ENCODE peak calls at places on chromosomes 7 and 10, in five cellular contexts. B, I, J, N and T are unnamed samples.

GRCh38 chr10:102988404-102989314 is 70.6 kb downstream of the CNNM2 start:
- DNase-seq in B (no peak), I (no peak), J (no peak), N (no peak), T (no peak)

GRCh38 chr10:90587081-90587491 is 270.8 kb downstream of the HTR7 start:
- DNase-seq in B (no peak), I (no peak), J (no peak), N (no peak), T (no peak)

GRCh38 chr7:105769951-105770628 is 106.3 kb downstream of the ATXN7L1 start:
- DNase-seq in B (peak), I (peak), J (no peak), N (no peak), T (no peak)

GRCh38 chr7:151023211-151023610 is 1.1 kb downstream of the ATG9B start:
- DNase-seq in B (no peak), I (no peak), J (no peak), N (no peak), T (no peak)

GRCh38 chr7:16242920-16243319 is 178.4 kb downstream of the CRPPA start:
- DNase-seq in B (no peak), I (no peak), J (no peak), N (no peak), T (no peak)

GRCh38 chr10:77355844-77356243 is 281.8 kb downstream of the KCNMA1 start:
- DNase-seq in B (peak), I (no peak), J (no peak), N (no peak), T (no peak)

GRCh38 chr7:74479066-74479781 is 25.5 kb downstream of the GTF2IRD1 start:
- DNase-seq in B (no peak), I (peak), J (peak), N (peak), T (no peak)

GRCh38 chr10:100089241-100089640 is 7.6 kb upstream of the CPN1 start:
- DNase-seq in B (no peak), I (no peak), J (no peak), N (no peak), T (no peak)

GRCh38 chr7:128210590-128211570 is 30.2 kb upstream of the LEP start:
- DNase-seq in B (no peak), I (peak), J (no peak), N (no peak), T (no peak)

GRCh38 chr7:18361756-18362155 is 133.8 kb upstream of the HDAC9 start:
- DNase-seq in B (no peak), I (no peak), J (peak), N (peak), T (no peak)

GRCh38 chr7:79982151-79982770 is 152.4 kb upstream of the GNAI1 start:
- DNase-seq in B (no peak), I (no peak), J (no peak), N (no peak), T (no peak)
- TF ChIP-seq EP300 in B (no peak), I (no peak), J (no peak), N (no peak), T (no peak)

GRCh38 chr10:60349426-60349825 is 40.2 kb downstream of the ANK3 start:
- DNase-seq in B (no peak), I (no peak), J (no peak), N (no peak), T (no peak)

GRCh38 chr10:60352105-60352504 is 37.6 kb downstream of the ANK3 start:
- DNase-seq in B (no peak), I (no peak), J (no peak), N (no peak), T (no peak)

GRCh38 chr10:60351191-60351853 is 38.4 kb downstream of the ANK3 start:
- DNase-seq in B (no peak), I (no peak), J (no peak), N (no peak), T (no peak)

GRCh38 chr10:60350400-60350799 is 39.3 kb downstream of the ANK3 start:
- DNase-seq in B (no peak), I (no peak), J (no peak), N (no peak), T (no peak)

GRCh38 chr10:60353519-60354258 is 36.0 kb downstream of the ANK3 start:
- DNase-seq in B (no peak), I (no peak), J (no peak), N (peak), T (no peak)
- TF ChIP-seq EP300 in B (no peak), I (no peak), J (no peak), N (no peak), T (no peak)

DNA sequence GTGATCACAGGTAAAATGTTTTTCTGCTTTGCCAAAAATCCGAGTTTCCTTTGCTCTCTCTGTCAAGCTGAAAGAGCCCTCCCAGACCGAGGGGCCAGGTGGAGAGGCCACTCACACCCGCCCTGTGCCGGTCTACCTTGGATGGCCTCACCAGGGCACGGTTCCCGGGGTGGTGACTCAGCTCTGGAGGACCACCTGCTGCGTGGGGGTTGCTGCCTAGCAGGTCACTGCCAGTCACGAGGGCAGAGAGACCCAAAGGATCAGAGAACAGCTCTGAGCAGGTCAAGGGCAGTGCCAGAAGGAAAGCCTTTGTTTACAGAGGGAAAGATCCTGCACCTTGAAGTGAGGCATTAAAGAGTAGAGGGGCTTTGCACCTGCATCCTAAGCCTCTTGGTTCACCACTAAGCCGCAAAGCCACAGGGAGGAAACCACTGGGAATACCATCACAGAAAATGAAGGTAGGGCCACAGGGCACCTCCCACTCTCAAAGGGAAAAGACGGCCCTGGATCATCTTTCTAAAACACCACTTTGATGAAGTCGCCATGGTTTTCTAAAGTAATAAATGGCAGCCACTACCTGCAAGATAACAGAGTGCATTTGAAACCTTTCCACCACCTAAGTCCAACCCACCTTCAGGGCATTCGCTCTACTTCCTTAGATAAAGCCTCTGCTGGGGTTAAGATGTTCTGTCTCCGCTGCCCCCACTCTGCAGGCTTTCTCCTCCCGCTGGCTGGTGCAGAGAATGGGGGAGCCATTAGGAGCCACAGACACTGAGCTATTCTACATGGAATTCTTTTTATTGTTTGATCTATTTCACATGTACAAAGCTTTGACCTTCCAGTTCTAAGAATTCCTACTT is 160.4 kb upstream of the KLF14 start:
- DNase-seq in B (peak), I (peak), J (no peak), N (peak), T (no peak)
- TF ChIP-seq EP300 in B (peak), I (no peak), J (no peak), N (no peak), T (no peak)

GRCh38 chr10:125797424-125797823 is 21.8 kb upstream of the MMP21 start:
- DNase-seq in B (no peak), I (no peak), J (no peak), N (no peak), T (no peak)

GRCh38 chr10:125795111-125795510 is 19.5 kb upstream of the MMP21 start:
- DNase-seq in B (no peak), I (no peak), J (no peak), N (no peak), T (no peak)

GRCh38 chr10:125788156-125789034 is 12.8 kb upstream of the MMP21 start:
- DNase-seq in B (no peak), I (no peak), J (no peak), N (no peak), T (no peak)

GRCh38 chr10:125795637-125796190 is 20.1 kb upstream of the MMP21 start:
- DNase-seq in B (no peak), I (no peak), J (peak), N (no peak), T (no peak)

DNA sequence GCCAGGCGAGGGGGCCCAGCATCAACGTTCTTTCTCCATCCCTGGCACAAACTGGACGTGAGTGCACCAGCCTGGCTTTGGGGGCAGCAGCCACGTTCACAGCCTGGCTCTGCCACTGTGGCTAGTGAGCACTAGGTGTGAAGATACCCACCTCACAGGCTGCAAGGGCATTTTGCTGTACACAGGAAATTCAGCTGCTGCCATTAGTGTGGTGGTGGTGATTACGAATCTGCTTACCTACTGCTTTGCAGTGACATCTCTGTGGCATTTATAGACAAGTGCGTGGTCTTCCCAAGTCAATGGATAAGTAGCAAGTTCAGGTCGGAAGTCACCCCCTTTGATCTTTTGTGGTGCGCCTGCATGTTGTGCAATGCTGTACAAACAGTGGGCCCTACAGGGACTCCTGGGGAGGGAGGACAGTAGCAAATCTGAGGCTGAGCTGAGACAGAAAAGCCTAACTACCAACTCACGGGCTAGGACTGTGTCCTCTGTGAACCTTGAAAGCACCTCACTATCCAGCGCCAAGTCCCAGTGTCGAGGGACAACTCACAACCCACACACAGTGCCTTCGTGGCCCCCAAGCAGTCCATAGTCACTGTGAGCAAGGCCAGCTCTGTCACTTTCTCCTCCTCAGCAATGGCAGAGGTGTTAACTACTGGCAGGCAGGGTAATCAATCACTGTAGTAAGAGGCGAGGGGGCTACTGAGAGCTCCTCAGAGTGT is 16.9 kb upstream of the MMP21 start:
- DNase-seq in B (no peak), I (no peak), J (no peak), N (no peak), T (no peak)
- TF ChIP-seq EP300 in B (no peak), I (no peak), J (no peak), N (no peak), T (no peak)

DNA sequence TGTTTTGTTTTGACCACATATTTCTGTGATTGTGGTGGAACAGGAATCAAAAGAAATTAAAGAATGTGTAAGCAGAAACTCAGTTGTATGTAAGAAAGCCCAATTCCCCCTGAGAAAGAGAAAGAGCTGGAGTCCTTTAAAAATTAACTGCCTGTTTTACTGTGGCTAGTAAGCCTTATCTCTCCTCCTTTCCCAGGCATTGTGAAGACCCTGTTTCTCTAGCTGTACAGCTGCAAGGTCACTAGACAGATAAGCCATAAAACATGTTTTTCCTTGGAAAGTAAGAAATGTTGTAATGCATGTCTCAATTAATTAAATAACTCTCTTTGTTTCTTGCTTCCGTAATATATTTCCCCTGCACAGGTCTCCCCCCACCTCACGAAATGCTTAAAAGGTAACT is 53.5 kb downstream of the OR13A1 start:
- DNase-seq in B (no peak), I (no peak), J (no peak), N (no peak), T (no peak)
- TF ChIP-seq EP300 in B (no peak), I (no peak), J (no peak), N (no peak), T (no peak)